ENCODE peak calls at places on chromosomes 12 and 14, in six cellular contexts. T is fibroblast of mammary gland, E is GM12865, G is heart left ventricle, K is AG10803, P is PC-3. Z is an unnamed sample.

GRCh38 chr12:51246254-51246853 is 7.7 kb downstream of the DAZAP2 start:
- DNase-seq in T (peak; percentile 60), E (peak; percentile 48), G (no peak), K (peak; percentile 60), P (no peak), Z (peak; percentile 85)

GRCh38 chr12:119447618-119448017 is 113.1 kb downstream of the CCDC60 start:
- DNase-seq in T (no peak), E (peak; percentile 87), G (no peak), K (no peak), P (no peak), Z (no peak)

GRCh38 chr12:121089031-121089812 is 43.5 kb upstream of the P2RX7 start:
- DNase-seq in T (no peak), E (no peak), G (no peak), K (no peak), P (no peak), Z (no peak)

GRCh38 chr12:92784795-92785562 is 82.2 kb downstream of the PLEKHG7 start:
- DNase-seq in T (peak; percentile 81), E (peak; percentile 84), G (no peak), K (peak; percentile 65), P (peak; percentile 90), Z (peak; percentile 89)

GRCh38 chr14:99551034-99551922 is 52.7 kb downstream of the CCDC85C start:
- DNase-seq in T (no peak), E (no peak), G (no peak), K (no peak), P (no peak), Z (no peak)

GRCh38 chr12:104230704-104231103 is 15.1 kb downstream of the TXNRD1 start:
- DNase-seq in T (no peak), E (no peak), G (no peak), K (no peak), P (no peak), Z (no peak)

GRCh38 chr12:122040579-122041386 is 19.1 kb downstream of the BCL7A start:
- DNase-seq in T (no peak), E (no peak), G (no peak), K (no peak), P (no peak), Z (no peak)

GRCh38 chr12:2944401-2945047 is 14.7 kb upstream of the TEAD4 start:
- DNase-seq in T (peak; percentile 28), E (peak; percentile 64), G (peak; percentile 49), K (no peak), P (peak; percentile 56), Z (peak; percentile 39)

GRCh38 chr14:74571441-74571841 is 40.6 kb downstream of the LTBP2 start:
- DNase-seq in T (peak; percentile 86), E (no peak), G (peak; percentile 51), K (peak; percentile 88), P (peak; percentile 43), Z (peak; percentile 77)

GRCh38 chr14:24613241-24613640 is 3.8 kb upstream of the GZMH start:
- DNase-seq in T (no peak), E (no peak), G (no peak), K (no peak), P (no peak), Z (no peak)

GRCh38 chr12:51183816-51184215 is 10.9 kb upstream of the TFCP2 start:
- DNase-seq in T (peak; percentile 14), E (no peak), G (peak; percentile 84), K (peak; percentile 21), P (peak; percentile 1), Z (peak; percentile 73)

GRCh38 chr12:4477133-4477532 is 31.5 kb upstream of the FGF6 start:
- DNase-seq in T (no peak), E (no peak), G (no peak), K (no peak), P (peak; percentile 45), Z (no peak)

GRCh38 chr12:52976574-52977071 is 27.7 kb downstream of the KRT18 start:
- DNase-seq in T (no peak), E (no peak), G (no peak), K (peak; percentile 73), P (no peak), Z (peak; percentile 39)

GRCh38 chr12:89370850-89371249 is 18.5 kb upstream of the DUSP6 start:
- DNase-seq in T (peak; percentile 65), E (no peak), G (no peak), K (peak; percentile 88), P (peak; percentile 96), Z (peak; percentile 93)

GRCh38 chr14:74733241-74733640 is 20.3 kb downstream of the FCF1 start:
- DNase-seq in T (no peak), E (no peak), G (no peak), K (no peak), P (no peak), Z (no peak)

GRCh38 chr14:99522457-99522891 is 41.3 kb downstream of the CCNK start:
- DNase-seq in T (peak; percentile 60), E (no peak), G (peak; percentile 38), K (peak; percentile 60), P (peak; percentile 60), Z (peak; percentile 65)

GRCh38 chr14:105878554-105878953 is 352.2 kb downstream of the TMEM121 start:
- DNase-seq in T (no peak), E (no peak), G (no peak), K (no peak), P (no peak), Z (no peak)

GRCh38 chr12:20458011-20458410 is 89.7 kb downstream of the PDE3A start:
- DNase-seq in T (no peak), E (no peak), G (no peak), K (no peak), P (no peak), Z (no peak)

GRCh38 chr14:58107041-58107440 is 45.0 kb downstream of the ARMH4 start:
- DNase-seq in T (no peak), E (no peak), G (no peak), K (no peak), P (peak; percentile 69), Z (no peak)

GRCh38 chr12:42502671-42503070 is 86.9 kb downstream of the PRICKLE1 start:
- DNase-seq in T (no peak), E (no peak), G (no peak), K (no peak), P (no peak), Z (no peak)

GRCh38 chr14:94391284-94391914 is 3.0 kb upstream of the SERPINA1 start:
- DNase-seq in T (no peak), E (no peak), G (no peak), K (no peak), P (no peak), Z (no peak)

GRCh38 chr12:130920711-130921381 is 32.9 kb upstream of the ADGRD1 start:
- DNase-seq in T (peak; percentile 83), E (no peak), G (peak; percentile 77), K (peak; percentile 95), P (no peak), Z (peak; percentile 69)

GRCh38 chr14:52950898-52951729 is at the start of gene FERMT2:
- DNase-seq in T (peak; percentile 77), E (peak; percentile 58), G (peak; percentile 93), K (peak; percentile 84), P (peak; percentile 83), Z (peak; percentile 89)

GRCh38 chr12:39685854-39686608 is 66.4 kb upstream of the ABCD2 start:
- DNase-seq in T (no peak), E (no peak), G (no peak), K (no peak), P (no peak), Z (no peak)

GRCh38 chr14:73645248-73645610 is 443 bp downstream of the DNAL1 start:
- DNase-seq in T (no peak), E (no peak), G (no peak), K (no peak), P (no peak), Z (no peak)

DNA sequence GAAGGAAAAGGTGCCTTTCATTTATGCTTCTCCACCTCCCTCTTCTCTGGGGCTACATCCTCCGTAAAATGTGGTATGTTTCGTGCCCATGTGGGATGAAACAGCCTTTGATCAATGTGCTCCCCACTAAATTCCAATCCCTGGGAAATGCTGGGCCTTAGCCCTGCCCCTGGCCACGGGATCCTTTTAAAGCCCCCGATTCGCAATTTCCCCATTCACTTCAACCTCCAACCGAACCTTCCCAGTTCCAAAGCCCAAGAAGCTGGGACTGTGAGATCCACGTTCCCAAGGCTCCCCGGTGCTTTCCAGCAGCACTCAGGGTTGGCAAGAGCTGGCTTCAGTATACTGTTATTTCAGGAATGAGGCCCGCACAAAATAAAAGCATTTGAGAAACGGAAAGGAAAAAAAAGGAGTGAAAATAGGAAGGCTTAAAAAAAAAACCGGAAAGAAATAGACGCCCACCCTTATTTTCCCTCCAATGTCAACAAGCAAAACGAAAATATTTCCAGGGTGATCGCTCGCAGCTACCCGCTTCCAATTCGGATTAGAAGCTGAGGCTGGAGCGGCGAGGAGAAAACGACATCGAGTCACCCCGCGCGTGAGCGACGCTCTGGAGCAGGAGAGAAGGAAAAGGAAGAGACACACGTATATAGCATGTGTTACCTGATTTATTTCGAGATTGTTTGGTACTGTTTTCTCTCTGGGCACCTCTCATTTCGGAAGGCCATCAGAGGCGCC is 1.2 kb upstream of the FOXG1 start:
- DNase-seq in T (no peak), E (no peak), G (no peak), K (no peak), P (no peak), Z (no peak)
- H3K4me3 ChIP-seq in T (no peak overlapping the region), E (peak overlapping the region; percentile 65), G (no peak overlapping the region), K (peak overlapping the region; percentile 43), P (no peak overlapping the region), Z (peak overlapping the region; percentile 41)

GRCh38 chr12:102522768-102523167 is 42.4 kb upstream of the IGF1 start:
- DNase-seq in T (no peak), E (peak; percentile 10), G (no peak), K (no peak), P (no peak), Z (no peak)
- TF ChIP-seq CTCF in T (no peak), E (no peak), G (no peak), K (no peak), P (no peak), Z (no peak)

DNA sequence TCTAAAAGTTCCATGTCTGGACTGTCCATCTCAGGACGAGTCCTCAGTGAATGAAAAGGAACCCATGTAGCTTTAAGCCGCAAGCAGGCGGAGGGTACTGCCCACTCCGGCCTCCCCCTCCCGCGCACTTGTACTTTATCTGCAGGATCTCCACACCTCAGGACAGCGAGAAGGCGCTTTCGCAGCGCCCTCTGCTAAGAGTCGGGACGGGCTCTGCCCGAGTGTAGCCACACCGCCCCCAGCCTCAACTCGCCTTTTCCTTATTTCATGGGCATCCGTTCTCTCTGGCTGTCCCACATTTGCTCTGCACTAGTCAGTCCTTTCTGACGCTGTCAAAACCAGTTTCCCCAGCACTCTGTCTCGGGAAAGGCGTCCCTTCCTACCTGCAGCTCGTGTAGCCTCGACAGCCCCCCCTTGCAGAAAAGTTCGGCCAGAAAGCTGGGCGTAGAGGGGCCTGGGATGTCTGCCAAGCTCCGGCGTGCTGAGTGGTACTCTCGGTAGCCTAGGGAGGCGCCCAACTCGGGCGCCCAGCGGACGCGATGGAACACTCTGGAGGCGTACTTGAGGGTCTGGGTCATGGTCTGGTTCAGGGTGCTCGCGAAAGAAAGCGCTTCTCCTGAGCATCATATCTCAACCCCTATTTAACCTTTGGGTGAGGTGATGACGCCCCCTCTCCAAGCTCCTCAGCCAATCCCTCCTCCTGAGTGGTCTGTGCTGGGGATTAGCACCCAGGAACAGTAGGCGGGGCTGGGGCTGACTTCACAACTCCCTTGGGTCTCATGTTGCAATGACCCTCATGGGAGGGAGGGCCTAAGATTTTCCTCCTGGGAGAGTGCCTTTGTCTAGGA is at the start of gene CYP27B1:
- DNase-seq in T (peak; percentile 53), E (no peak), G (no peak), K (no peak), P (peak; percentile 63), Z (peak; percentile 47)
- H3K4me3 ChIP-seq in T (peak within 1 kb of the TSS; percentile 29), E (no peak within 1 kb of the TSS), G (no peak within 1 kb of the TSS), K (peak within 1 kb of the TSS; percentile 36), P (peak within 1 kb of the TSS; percentile 79), Z (peak within 1 kb of the TSS; percentile 37)

DNA sequence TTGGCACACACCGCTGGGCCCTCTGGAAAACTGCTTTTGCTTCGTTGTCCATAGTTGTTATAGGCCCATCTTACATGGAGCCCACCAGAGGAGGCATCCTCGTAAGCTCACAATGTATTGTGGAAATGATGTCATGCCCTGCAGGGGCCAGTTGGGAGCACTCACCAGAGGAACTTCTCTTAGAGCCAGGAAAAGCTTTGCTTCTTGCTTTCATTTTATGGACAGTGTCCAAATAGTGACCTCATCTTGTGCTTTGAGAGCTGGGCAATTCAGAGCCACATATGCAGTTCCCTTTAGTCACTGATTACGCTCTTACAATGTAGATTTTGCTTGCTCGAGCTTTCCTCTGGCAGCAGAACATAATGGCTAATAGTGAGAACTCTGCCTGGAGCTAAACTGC is 275.6 kb downstream of the AACS start:
- DNase-seq in T (peak; percentile 58), E (no peak), G (peak; percentile 47), K (peak; percentile 39), P (peak; percentile 46), Z (peak; percentile 69)
- TF ChIP-seq CTCF in T (no peak), E (no peak), G (no peak), K (no peak), P (no peak), Z (no peak)